ENCODE peak calls at places on chromosome 15, in nine cellular contexts. One of them, this sample, is unnamed.

GRCh38 chr15:96428742-96429141 is 98.2 kb downstream of the NR2F2 start:
- DNase-seq in amniotic stem cell: peak
- DNase-seq in iPS-NIHi11: no peak
- DNase-seq in anterior cingulate cortex: no peak
- DNase-seq in heart left ventricle: peak
- DNase-seq in Ammon's horn: no peak
- DNase-seq in AG08395: peak
- DNase-seq in iPS DF 19.7: no peak
- DNase-seq in H54: peak
- DNase-seq in this sample: no peak

GRCh38 chr15:71476823-71477222 is 333.5 kb upstream of the NR2E3 start:
- DNase-seq in Ammon's horn: no peak
- DNase-seq in iPS-NIHi11: no peak
- DNase-seq in amniotic stem cell: no peak
- DNase-seq in H54: no peak
- DNase-seq in heart left ventricle: no peak
- DNase-seq in AG08395: no peak
- DNase-seq in anterior cingulate cortex: no peak
- DNase-seq in iPS DF 19.7: no peak
- DNase-seq in this sample: no peak

GRCh38 chr15:41979493-41980266 is 7.3 kb upstream of the EHD4 start:
- DNase-seq in iPS-NIHi11: no peak
- DNase-seq in amniotic stem cell: no peak
- DNase-seq in Ammon's horn: no peak
- DNase-seq in anterior cingulate cortex: no peak
- DNase-seq in iPS DF 19.7: no peak
- DNase-seq in H54: no peak
- DNase-seq in heart left ventricle: no peak
- DNase-seq in AG08395: no peak
- DNase-seq in this sample: no peak

GRCh38 chr15:30023798-30024295 is 58.9 kb upstream of the GOLGA8J start:
- DNase-seq in heart left ventricle: no peak
- DNase-seq in anterior cingulate cortex: no peak
- DNase-seq in iPS-NIHi11: no peak
- DNase-seq in iPS DF 19.7: no peak
- DNase-seq in AG08395: no peak
- DNase-seq in H54: no peak
- DNase-seq in Ammon's horn: peak
- DNase-seq in amniotic stem cell: no peak
- DNase-seq in this sample: no peak

GRCh38 chr15:40382580-40383456 is at the start of gene KNSTRN:
- DNase-seq in amniotic stem cell: peak
- DNase-seq in AG08395: peak
- DNase-seq in heart left ventricle: peak
- DNase-seq in H54: peak
- DNase-seq in iPS-NIHi11: peak
- DNase-seq in Ammon's horn: peak
- DNase-seq in iPS DF 19.7: peak
- DNase-seq in anterior cingulate cortex: peak
- DNase-seq in this sample: peak

GRCh38 chr15:94844533-94845390 is 613.4 kb downstream of the MCTP2 start:
- DNase-seq in AG08395: peak
- DNase-seq in anterior cingulate cortex: peak
- DNase-seq in iPS-NIHi11: peak
- DNase-seq in iPS DF 19.7: peak
- DNase-seq in heart left ventricle: peak
- DNase-seq in H54: no peak
- DNase-seq in Ammon's horn: peak
- DNase-seq in amniotic stem cell: no peak
- DNase-seq in this sample: peak

GRCh38 chr15:76799760-76800159 is 105.4 kb downstream of the SCAPER start:
- DNase-seq in H54: peak
- DNase-seq in heart left ventricle: no peak
- DNase-seq in iPS DF 19.7: no peak
- DNase-seq in anterior cingulate cortex: no peak
- DNase-seq in Ammon's horn: no peak
- DNase-seq in iPS-NIHi11: no peak
- DNase-seq in amniotic stem cell: no peak
- DNase-seq in AG08395: peak
- DNase-seq in this sample: no peak

GRCh38 chr15:63453181-63453905 is 51.0 kb upstream of the USP3 start:
- DNase-seq in iPS-NIHi11: no peak
- DNase-seq in H54: no peak
- DNase-seq in AG08395: no peak
- DNase-seq in amniotic stem cell: no peak
- DNase-seq in heart left ventricle: no peak
- DNase-seq in anterior cingulate cortex: no peak
- DNase-seq in iPS DF 19.7: no peak
- DNase-seq in Ammon's horn: no peak
- DNase-seq in this sample: no peak

GRCh38 chr15:26892119-26892518 is 25.3 kb downstream of the GABRA5 start:
- DNase-seq in amniotic stem cell: no peak
- DNase-seq in AG08395: no peak
- DNase-seq in iPS DF 19.7: no peak
- DNase-seq in heart left ventricle: no peak
- DNase-seq in Ammon's horn: no peak
- DNase-seq in H54: no peak
- DNase-seq in iPS-NIHi11: no peak
- DNase-seq in anterior cingulate cortex: no peak
- DNase-seq in this sample: no peak

GRCh38 chr15:65730560-65731172 is 61.4 kb downstream of the DENND4A start:
- DNase-seq in amniotic stem cell: no peak
- DNase-seq in Ammon's horn: no peak
- DNase-seq in iPS DF 19.7: no peak
- DNase-seq in H54: no peak
- DNase-seq in iPS-NIHi11: no peak
- DNase-seq in AG08395: no peak
- DNase-seq in heart left ventricle: no peak
- DNase-seq in anterior cingulate cortex: no peak
- DNase-seq in this sample: no peak

GRCh38 chr15:44028349-44028748 is 166.7 kb downstream of the FRMD5 start:
- DNase-seq in amniotic stem cell: no peak
- DNase-seq in heart left ventricle: no peak
- DNase-seq in Ammon's horn: no peak
- DNase-seq in AG08395: no peak
- DNase-seq in H54: no peak
- DNase-seq in iPS DF 19.7: no peak
- DNase-seq in iPS-NIHi11: no peak
- DNase-seq in anterior cingulate cortex: no peak
- DNase-seq in this sample: no peak

GRCh38 chr15:66145242-66146182 is 108.0 kb downstream of the MEGF11 start:
- DNase-seq in iPS DF 19.7: no peak
- DNase-seq in amniotic stem cell: no peak
- DNase-seq in iPS-NIHi11: no peak
- DNase-seq in Ammon's horn: no peak
- DNase-seq in H54: no peak
- DNase-seq in anterior cingulate cortex: no peak
- DNase-seq in heart left ventricle: no peak
- DNase-seq in AG08395: no peak
- DNase-seq in this sample: no peak

GRCh38 chr15:90071220-90071807 is 31.0 kb downstream of the IDH2 start:
- DNase-seq in heart left ventricle: peak
- DNase-seq in iPS DF 19.7: no peak
- DNase-seq in anterior cingulate cortex: no peak
- DNase-seq in H54: peak
- DNase-seq in Ammon's horn: peak
- DNase-seq in iPS-NIHi11: peak
- DNase-seq in amniotic stem cell: peak
- DNase-seq in AG08395: peak
- DNase-seq in this sample: peak

GRCh38 chr15:71312731-71313460 is 197.6 kb downstream of the THSD4 start:
- DNase-seq in amniotic stem cell: no peak
- DNase-seq in heart left ventricle: no peak
- DNase-seq in Ammon's horn: no peak
- DNase-seq in iPS-NIHi11: no peak
- DNase-seq in AG08395: no peak
- DNase-seq in H54: no peak
- DNase-seq in iPS DF 19.7: no peak
- DNase-seq in anterior cingulate cortex: no peak
- DNase-seq in this sample: no peak

GRCh38 chr15:48683991-48684765 is 38.7 kb upstream of the FBN1 start:
- DNase-seq in iPS DF 19.7: no peak
- DNase-seq in iPS-NIHi11: no peak
- DNase-seq in AG08395: no peak
- DNase-seq in amniotic stem cell: no peak
- DNase-seq in Ammon's horn: no peak
- DNase-seq in H54: no peak
- DNase-seq in heart left ventricle: no peak
- DNase-seq in anterior cingulate cortex: no peak
- DNase-seq in this sample: no peak

GRCh38 chr15:45023659-45024320 is 795 bp downstream of the SORD start:
- DNase-seq in anterior cingulate cortex: no peak
- DNase-seq in iPS-NIHi11: peak
- DNase-seq in iPS DF 19.7: no peak
- DNase-seq in amniotic stem cell: no peak
- DNase-seq in H54: peak
- DNase-seq in AG08395: peak
- DNase-seq in heart left ventricle: no peak
- DNase-seq in Ammon's horn: peak
- DNase-seq in this sample: no peak

GRCh38 chr15:62432702-62433398 is 267.8 kb upstream of the C2CD4B start:
- DNase-seq in amniotic stem cell: no peak
- DNase-seq in AG08395: peak
- DNase-seq in anterior cingulate cortex: no peak
- DNase-seq in H54: no peak
- DNase-seq in heart left ventricle: peak
- DNase-seq in iPS DF 19.7: no peak
- DNase-seq in iPS-NIHi11: no peak
- DNase-seq in Ammon's horn: no peak
- DNase-seq in this sample: peak

GRCh38 chr15:78991476-78991875 is 46.6 kb upstream of the CTSH start:
- DNase-seq in AG08395: peak
- DNase-seq in anterior cingulate cortex: no peak
- DNase-seq in iPS-NIHi11: no peak
- DNase-seq in iPS DF 19.7: no peak
- DNase-seq in Ammon's horn: no peak
- DNase-seq in H54: no peak
- DNase-seq in heart left ventricle: no peak
- DNase-seq in amniotic stem cell: no peak
- DNase-seq in this sample: no peak

GRCh38 chr15:59609730-59610712 is 1.6 kb upstream of the GCNT3 start:
- DNase-seq in AG08395: no peak
- DNase-seq in Ammon's horn: no peak
- DNase-seq in iPS-NIHi11: peak
- DNase-seq in amniotic stem cell: no peak
- DNase-seq in anterior cingulate cortex: no peak
- DNase-seq in iPS DF 19.7: no peak
- DNase-seq in heart left ventricle: no peak
- DNase-seq in H54: no peak
- DNase-seq in this sample: no peak

GRCh38 chr15:101170568-101171350 is 81.1 kb downstream of the CHSY1 start:
- DNase-seq in heart left ventricle: peak
- DNase-seq in iPS-NIHi11: no peak
- DNase-seq in AG08395: peak
- DNase-seq in Ammon's horn: no peak
- DNase-seq in anterior cingulate cortex: no peak
- DNase-seq in H54: peak
- DNase-seq in amniotic stem cell: no peak
- DNase-seq in iPS DF 19.7: no peak
- DNase-seq in this sample: no peak

GRCh38 chr15:77417642-77418041 is 2.3 kb downstream of the PEAK1 start:
- DNase-seq in Ammon's horn: no peak
- DNase-seq in H54: no peak
- DNase-seq in heart left ventricle: no peak
- DNase-seq in iPS-NIHi11: no peak
- DNase-seq in AG08395: no peak
- DNase-seq in iPS DF 19.7: no peak
- DNase-seq in anterior cingulate cortex: no peak
- DNase-seq in amniotic stem cell: no peak
- DNase-seq in this sample: no peak

GRCh38 chr15:81483496-81483895 is 109.5 kb upstream of the TMC3 start:
- DNase-seq in iPS-NIHi11: no peak
- DNase-seq in anterior cingulate cortex: no peak
- DNase-seq in AG08395: no peak
- DNase-seq in iPS DF 19.7: no peak
- DNase-seq in heart left ventricle: no peak
- DNase-seq in H54: no peak
- DNase-seq in amniotic stem cell: no peak
- DNase-seq in Ammon's horn: no peak
- DNase-seq in this sample: no peak

GRCh38 chr15:81312790-81313543 is 11.0 kb downstream of the STARD5 start:
- DNase-seq in iPS-NIHi11: peak
- DNase-seq in amniotic stem cell: peak
- DNase-seq in H54: peak
- DNase-seq in Ammon's horn: no peak
- DNase-seq in iPS DF 19.7: no peak
- DNase-seq in anterior cingulate cortex: no peak
- DNase-seq in heart left ventricle: peak
- DNase-seq in AG08395: peak
- DNase-seq in this sample: peak

GRCh38 chr15:53831907-53832793 is 72.7 kb upstream of the WDR72 start:
- DNase-seq in amniotic stem cell: no peak
- DNase-seq in H54: no peak
- DNase-seq in AG08395: no peak
- DNase-seq in anterior cingulate cortex: no peak
- DNase-seq in iPS DF 19.7: no peak
- DNase-seq in Ammon's horn: no peak
- DNase-seq in heart left ventricle: no peak
- DNase-seq in iPS-NIHi11: no peak
- DNase-seq in this sample: no peak

GRCh38 chr15:39486546-39487081 is 94.3 kb upstream of the THBS1 start:
- DNase-seq in amniotic stem cell: no peak
- DNase-seq in H54: no peak
- DNase-seq in iPS DF 19.7: no peak
- DNase-seq in heart left ventricle: no peak
- DNase-seq in Ammon's horn: no peak
- DNase-seq in AG08395: no peak
- DNase-seq in iPS-NIHi11: no peak
- DNase-seq in anterior cingulate cortex: no peak
- DNase-seq in this sample: no peak

GRCh38 chr15:57012557-57012956 is 94.1 kb downstream of the TCF12 start:
- DNase-seq in AG08395: no peak
- DNase-seq in amniotic stem cell: no peak
- DNase-seq in iPS DF 19.7: no peak
- DNase-seq in iPS-NIHi11: no peak
- DNase-seq in anterior cingulate cortex: no peak
- DNase-seq in H54: no peak
- DNase-seq in Ammon's horn: no peak
- DNase-seq in heart left ventricle: no peak
- DNase-seq in this sample: no peak

GRCh38 chr15:100330629-100331215 is 11.1 kb downstream of the ADAMTS17 start:
- DNase-seq in heart left ventricle: no peak
- DNase-seq in AG08395: no peak
- DNase-seq in amniotic stem cell: no peak
- DNase-seq in Ammon's horn: no peak
- DNase-seq in iPS-NIHi11: no peak
- DNase-seq in anterior cingulate cortex: no peak
- DNase-seq in iPS DF 19.7: no peak
- DNase-seq in H54: no peak
- DNase-seq in this sample: no peak

GRCh38 chr15:48643776-48644497 is 1.6 kb downstream of the FBN1 start:
- DNase-seq in anterior cingulate cortex: no peak
- DNase-seq in amniotic stem cell: no peak
- DNase-seq in H54: no peak
- DNase-seq in iPS-NIHi11: no peak
- DNase-seq in Ammon's horn: no peak
- DNase-seq in iPS DF 19.7: no peak
- DNase-seq in AG08395: no peak
- DNase-seq in heart left ventricle: no peak
- DNase-seq in this sample: no peak

GRCh38 chr15:50675524-50676144 is 11.0 kb downstream of the TRPM7 start:
- DNase-seq in heart left ventricle: no peak
- DNase-seq in H54: no peak
- DNase-seq in anterior cingulate cortex: no peak
- DNase-seq in Ammon's horn: no peak
- DNase-seq in iPS-NIHi11: no peak
- DNase-seq in iPS DF 19.7: no peak
- DNase-seq in amniotic stem cell: no peak
- DNase-seq in AG08395: peak
- DNase-seq in this sample: no peak